ENCODE peak calls at places on chromosomes 3 and 15, in five cellular contexts. I is mammary epithelial cell, D is epithelial cell of esophagus, T is Calu3, Q is SK-N-SH. Y is an unnamed sample.

GRCh38 chr3:40043444-40043755 is 234.0 kb downstream of the MYRIP start:
- DNase-seq in I (peak; percentile 86), D (peak; percentile 74), T (no peak), Q (peak; percentile 50), Y (no peak)

GRCh38 chr3:101383156-101383575 is 62.8 kb upstream of the IMPG2 start:
- DNase-seq in I (no peak), D (no peak), T (no peak), Q (no peak), Y (peak; percentile 49)

GRCh38 chr15:48458876-48459275 is 127.6 kb downstream of the DUT start:
- DNase-seq in I (no peak), D (no peak), T (no peak), Q (no peak), Y (no peak)

GRCh38 chr15:67922971-67923646 is 83.3 kb upstream of the RNU6-1 start:
- DNase-seq in I (no peak), D (no peak), T (no peak), Q (no peak), Y (no peak)

GRCh38 chr15:60179786-60180391 is 175.8 kb downstream of the FOXB1 start:
- DNase-seq in I (peak; percentile 32), D (peak; percentile 67), T (peak; percentile 58), Q (peak; percentile 26), Y (no peak)

GRCh38 chr3:101144080-101144479 is 150.9 kb upstream of the ABI3BP start:
- DNase-seq in I (no peak), D (no peak), T (peak; percentile 46), Q (no peak), Y (no peak)

GRCh38 chr15:43118829-43119228 is 13.0 kb upstream of the UBR1 start:
- DNase-seq in I (no peak), D (no peak), T (no peak), Q (no peak), Y (no peak)

GRCh38 chr15:80500021-80500420 is 95.8 kb downstream of the ARNT2 start:
- DNase-seq in I (no peak), D (no peak), T (no peak), Q (no peak), Y (no peak)

GRCh38 chr3:105367063-105367405 is 325 bp downstream of the ALCAM start:
- DNase-seq in I (no peak), D (peak; percentile 42), T (peak; percentile 36), Q (peak; percentile 47), Y (no peak)

GRCh38 chr3:169665264-169666078 is 2.0 kb upstream of the MECOM start:
- DNase-seq in I (no peak), D (no peak), T (peak; percentile 23), Q (peak; percentile 21), Y (no peak)

GRCh38 chr15:70535955-70536338 is 227.4 kb downstream of the UACA start:
- DNase-seq in I (no peak), D (no peak), T (no peak), Q (no peak), Y (no peak)

GRCh38 chr3:29516164-29516563 is 235.3 kb downstream of the RBMS3 start:
- DNase-seq in I (no peak), D (no peak), T (no peak), Q (no peak), Y (no peak)

GRCh38 chr3:107432646-107433045 is 55.4 kb downstream of the CCDC54 start:
- DNase-seq in I (no peak), D (no peak), T (no peak), Q (peak; percentile 37), Y (no peak)

GRCh38 chr15:33161209-33161608 is 33.3 kb downstream of the FMN1 start:
- DNase-seq in I (no peak), D (no peak), T (no peak), Q (peak; percentile 48), Y (no peak)

GRCh38 chr3:4821331-4821730 is 157.9 kb upstream of the BHLHE40 start:
- DNase-seq in I (no peak), D (no peak), T (no peak), Q (no peak), Y (no peak)

GRCh38 chr3:38375072-38375471 is 28.5 kb downstream of the XYLB start:
- DNase-seq in I (no peak), D (no peak), T (no peak), Q (no peak), Y (no peak)

GRCh38 chr3:18444597-18445420 is 19.7 kb upstream of the SATB1 start:
- DNase-seq in I (peak; percentile 47), D (peak; percentile 61), T (peak; percentile 83), Q (peak; percentile 94), Y (peak; percentile 66)

GRCh38 chr3:31980530-31981205 is 394 bp downstream of the OSBPL10 start:
- DNase-seq in I (peak; percentile 81), D (peak; percentile 86), T (peak; percentile 80), Q (peak; percentile 83), Y (peak; percentile 53)

GRCh38 chr15:34583399-34584320 is at the start of gene GOLGA8B:
- DNase-seq in I (peak; percentile 72), D (peak; percentile 88), T (peak; percentile 45), Q (peak; percentile 93), Y (peak; percentile 51)

GRCh38 chr3:156553705-156554356 is 1.1 kb downstream of the SSR3 start:
- DNase-seq in I (peak; percentile 54), D (peak; percentile 47), T (no peak), Q (peak; percentile 13), Y (no peak)

GRCh38 chr3:151009430-151009829 is 36.9 kb upstream of the CLRN1 start:
- DNase-seq in I (no peak), D (no peak), T (no peak), Q (no peak), Y (no peak)

GRCh38 chr3:151009981-151010380 is 37.5 kb upstream of the CLRN1 start:
- DNase-seq in I (peak; percentile 4), D (peak; percentile 9), T (no peak), Q (no peak), Y (no peak)

GRCh38 chr3:151012753-151013152 is 40.2 kb upstream of the CLRN1 start:
- DNase-seq in I (no peak), D (no peak), T (no peak), Q (no peak), Y (no peak)

GRCh38 chr3:151011427-151011826 is 38.9 kb upstream of the CLRN1 start:
- DNase-seq in I (peak; percentile 53), D (peak; percentile 92), T (no peak), Q (no peak), Y (no peak)

DNA sequence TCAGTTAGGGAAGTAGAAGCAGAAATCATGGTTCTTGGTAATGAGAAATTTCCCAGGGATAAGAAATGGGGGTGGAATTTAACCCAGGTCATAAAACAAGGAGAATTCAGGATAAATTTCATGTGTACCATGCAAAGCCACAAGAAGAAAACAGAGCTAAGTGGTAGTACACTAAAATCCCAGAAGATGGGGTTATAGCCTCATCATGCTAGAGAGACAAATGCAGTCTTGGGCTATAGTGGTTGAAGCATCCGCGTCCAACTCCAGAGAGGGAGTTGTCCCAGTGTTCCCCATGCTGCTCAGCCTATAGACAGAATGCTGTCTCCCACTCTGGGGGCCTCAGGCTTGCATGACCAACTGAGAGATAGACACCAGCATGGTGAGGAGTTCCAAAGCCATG is 36.2 kb upstream of the CLRN1 start:
- DNase-seq in I (peak; percentile 11), D (peak; percentile 41), T (no peak), Q (peak; percentile 8), Y (no peak)
- TF ChIP-seq CTCF in I (no peak), D (peak; percentile 31), T (no peak), Q (peak; percentile 56), Y (no peak)

DNA sequence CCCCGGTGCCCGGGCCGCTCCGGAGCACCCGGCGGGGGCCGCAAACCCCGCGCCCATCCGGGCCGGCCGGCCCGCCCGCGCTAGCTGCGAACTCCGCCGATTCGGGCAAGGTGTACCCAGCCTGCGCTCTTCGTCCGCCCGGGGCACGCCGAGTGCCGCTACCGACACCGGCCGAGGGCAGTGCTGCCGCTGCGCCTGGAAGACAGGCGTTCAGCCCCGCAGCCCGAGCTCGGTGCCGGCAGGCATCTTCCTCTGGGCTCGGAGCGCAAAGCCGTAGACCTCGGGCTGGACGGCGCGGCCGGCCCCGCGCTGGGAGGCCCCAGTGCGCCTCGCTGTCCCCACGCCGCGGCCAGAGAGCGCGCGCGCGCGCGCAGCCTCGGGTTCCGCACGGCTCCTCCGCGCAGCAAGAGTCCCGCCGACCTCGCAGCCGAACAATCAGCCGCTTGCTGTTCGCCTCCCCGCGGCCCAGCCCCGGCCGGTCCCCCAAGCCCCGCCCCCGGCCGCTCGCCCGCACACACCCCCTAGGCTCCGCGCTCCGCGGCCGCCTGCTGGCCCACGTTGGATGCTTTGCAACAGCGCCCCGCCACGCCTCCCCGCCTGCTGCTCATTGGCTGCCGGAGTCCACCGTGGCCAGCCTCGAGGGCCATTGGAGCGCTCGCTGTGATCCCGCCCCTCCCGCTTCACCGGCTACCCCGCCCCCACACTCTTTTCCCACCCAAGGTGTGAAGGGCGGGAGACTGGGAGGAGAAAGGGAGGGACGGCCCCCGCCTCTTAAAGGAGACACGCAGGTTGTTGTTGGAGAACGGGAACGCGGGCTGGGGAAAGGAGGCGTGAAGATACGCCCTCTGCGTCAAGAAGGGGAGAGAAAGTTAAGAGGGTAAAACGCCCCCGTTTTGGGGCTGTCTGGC is at the start of gene LRIG1:
- DNase-seq in I (peak; percentile 97), D (peak; percentile 99), T (peak; percentile 99), Q (peak; percentile 96), Y (peak; percentile 100)
- TF ChIP-seq CTCF in I (no peak), D (peak; percentile 23), T (no peak), Q (peak; percentile 21), Y (peak; percentile 21)

GRCh38 chr3:10319804-10320203 is 1.1 kb downstream of the SEC13 start:
- DNase-seq in I (no peak), D (no peak), T (no peak), Q (no peak), Y (no peak)

GRCh38 chr3:10320320-10320677 is 613 bp downstream of the SEC13 start:
- DNase-seq in I (peak; percentile 8), D (peak; percentile 7), T (no peak), Q (no peak), Y (no peak)

GRCh38 chr3:10319251-10319650 is 1.7 kb downstream of the SEC13 start:
- DNase-seq in I (no peak), D (no peak), T (no peak), Q (no peak), Y (no peak)

GRCh38 chr3:10321630-10322354 is 880 bp upstream of the SEC13 start:
- DNase-seq in I (no peak), D (no peak), T (no peak), Q (no peak), Y (no peak)

DNA sequence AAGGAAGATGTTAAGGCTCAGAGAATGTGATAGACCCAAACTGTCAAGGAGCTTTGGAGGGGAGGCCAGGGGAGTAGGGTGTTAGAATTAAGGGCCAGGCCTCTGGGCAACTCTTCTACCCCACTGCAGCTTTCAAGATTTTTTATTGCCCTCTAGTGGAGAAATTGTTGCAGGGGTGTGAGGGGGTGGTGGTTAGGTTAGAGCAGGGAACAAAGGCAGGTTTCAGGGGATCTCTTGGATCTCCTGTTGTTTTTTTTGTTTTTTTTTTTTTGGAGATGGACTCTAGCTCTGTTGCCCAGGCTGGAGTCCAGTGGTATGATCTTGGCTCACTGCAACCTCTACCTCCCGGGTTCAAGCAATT is 1.4 kb upstream of the SEC13 start:
- DNase-seq in I (peak; percentile 9), D (peak; percentile 17), T (peak; percentile 24), Q (no peak), Y (no peak)
- TF ChIP-seq CTCF in I (peak; percentile 46), D (peak; percentile 38), T (peak; percentile 15), Q (peak; percentile 38), Y (no peak)

GRCh38 chr3:141556034-141556433 is 69.2 kb downstream of the RASA2 start:
- DNase-seq in I (peak; percentile 30), D (peak; percentile 9), T (no peak), Q (no peak), Y (no peak)
- TF ChIP-seq CTCF in I (no peak), D (no peak), T (no peak), Q (no peak), Y (no peak)